ENCODE peak calls at places on chromosomes 3 and 15, in six cellular contexts. One of them, this sample, is unnamed.

GRCh38 chr3:97235611-97236315 is 421.4 kb downstream of the EPHA6 start:
- DNase-seq in HTR-8/SVneo: no peak
- DNase-seq in brain microvascular endothelial cell: no peak
- DNase-seq in NCI-H1105: no peak
- DNase-seq in activated CD8-positive, alpha-beta memory T cell treated with anti-CD3 and anti-CD28 coated beads, Interleukin-2, amount 50 U/mL, for 48 hours: no peak
- DNase-seq in stimulated activated CD4-positive, alpha-beta T cell treated with anti-CD3 and anti-CD28 coated beads, Interleukin-2, amount 100 ng/mL, for 48 hours: no peak
- DNase-seq in this sample: no peak

GRCh38 chr3:157981819-157982218 is 124.4 kb downstream of the SHOX2 start:
- DNase-seq in HTR-8/SVneo: no peak
- DNase-seq in brain microvascular endothelial cell: no peak
- DNase-seq in NCI-H1105: no peak
- DNase-seq in activated CD8-positive, alpha-beta memory T cell treated with anti-CD3 and anti-CD28 coated beads, Interleukin-2, amount 50 U/mL, for 48 hours: no peak
- DNase-seq in stimulated activated CD4-positive, alpha-beta T cell treated with anti-CD3 and anti-CD28 coated beads, Interleukin-2, amount 100 ng/mL, for 48 hours: no peak
- DNase-seq in this sample: peak

GRCh38 chr3:184306573-184306972 is 7.5 kb downstream of the PSMD2 start:
- DNase-seq in HTR-8/SVneo: no peak
- DNase-seq in brain microvascular endothelial cell: no peak
- DNase-seq in NCI-H1105: no peak
- DNase-seq in activated CD8-positive, alpha-beta memory T cell treated with anti-CD3 and anti-CD28 coated beads, Interleukin-2, amount 50 U/mL, for 48 hours: no peak
- DNase-seq in stimulated activated CD4-positive, alpha-beta T cell treated with anti-CD3 and anti-CD28 coated beads, Interleukin-2, amount 100 ng/mL, for 48 hours: no peak
- DNase-seq in this sample: no peak

GRCh38 chr3:50319872-50320625 is 2.5 kb downstream of the HYAL2 start:
- DNase-seq in HTR-8/SVneo: no peak
- DNase-seq in brain microvascular endothelial cell: no peak
- DNase-seq in NCI-H1105: no peak
- DNase-seq in activated CD8-positive, alpha-beta memory T cell treated with anti-CD3 and anti-CD28 coated beads, Interleukin-2, amount 50 U/mL, for 48 hours: no peak
- DNase-seq in stimulated activated CD4-positive, alpha-beta T cell treated with anti-CD3 and anti-CD28 coated beads, Interleukin-2, amount 100 ng/mL, for 48 hours: no peak
- DNase-seq in this sample: no peak

GRCh38 chr3:46296826-46297225 is 54.6 kb downstream of the CCR3 start:
- DNase-seq in HTR-8/SVneo: no peak
- DNase-seq in brain microvascular endothelial cell: no peak
- DNase-seq in NCI-H1105: no peak
- DNase-seq in activated CD8-positive, alpha-beta memory T cell treated with anti-CD3 and anti-CD28 coated beads, Interleukin-2, amount 50 U/mL, for 48 hours: no peak
- DNase-seq in stimulated activated CD4-positive, alpha-beta T cell treated with anti-CD3 and anti-CD28 coated beads, Interleukin-2, amount 100 ng/mL, for 48 hours: no peak
- DNase-seq in this sample: no peak

GRCh38 chr3:184596886-184597575 is 35.4 kb downstream of the EPHB3 start:
- DNase-seq in HTR-8/SVneo: no peak
- DNase-seq in brain microvascular endothelial cell: no peak
- DNase-seq in NCI-H1105: no peak
- DNase-seq in activated CD8-positive, alpha-beta memory T cell treated with anti-CD3 and anti-CD28 coated beads, Interleukin-2, amount 50 U/mL, for 48 hours: no peak
- DNase-seq in stimulated activated CD4-positive, alpha-beta T cell treated with anti-CD3 and anti-CD28 coated beads, Interleukin-2, amount 100 ng/mL, for 48 hours: no peak
- DNase-seq in this sample: no peak

GRCh38 chr3:52005571-52005986 is 9.9 kb upstream of the RPL29 start:
- DNase-seq in HTR-8/SVneo: peak
- DNase-seq in brain microvascular endothelial cell: peak
- DNase-seq in NCI-H1105: peak
- DNase-seq in activated CD8-positive, alpha-beta memory T cell treated with anti-CD3 and anti-CD28 coated beads, Interleukin-2, amount 50 U/mL, for 48 hours: no peak
- DNase-seq in stimulated activated CD4-positive, alpha-beta T cell treated with anti-CD3 and anti-CD28 coated beads, Interleukin-2, amount 100 ng/mL, for 48 hours: no peak
- DNase-seq in this sample: peak

GRCh38 chr15:56765252-56765651 is 31.9 kb upstream of the ZNF280D start:
- DNase-seq in HTR-8/SVneo: peak
- DNase-seq in brain microvascular endothelial cell: peak
- DNase-seq in NCI-H1105: no peak
- DNase-seq in activated CD8-positive, alpha-beta memory T cell treated with anti-CD3 and anti-CD28 coated beads, Interleukin-2, amount 50 U/mL, for 48 hours: no peak
- DNase-seq in stimulated activated CD4-positive, alpha-beta T cell treated with anti-CD3 and anti-CD28 coated beads, Interleukin-2, amount 100 ng/mL, for 48 hours: no peak
- DNase-seq in this sample: peak

GRCh38 chr3:51591231-51591630 is 52.7 kb downstream of the RAD54L2 start:
- DNase-seq in HTR-8/SVneo: no peak
- DNase-seq in brain microvascular endothelial cell: peak
- DNase-seq in NCI-H1105: no peak
- DNase-seq in activated CD8-positive, alpha-beta memory T cell treated with anti-CD3 and anti-CD28 coated beads, Interleukin-2, amount 50 U/mL, for 48 hours: no peak
- DNase-seq in stimulated activated CD4-positive, alpha-beta T cell treated with anti-CD3 and anti-CD28 coated beads, Interleukin-2, amount 100 ng/mL, for 48 hours: no peak
- DNase-seq in this sample: peak

GRCh38 chr3:141095546-141095937 is 44.4 kb downstream of the SPSB4 start:
- DNase-seq in HTR-8/SVneo: no peak
- DNase-seq in brain microvascular endothelial cell: no peak
- DNase-seq in NCI-H1105: no peak
- DNase-seq in activated CD8-positive, alpha-beta memory T cell treated with anti-CD3 and anti-CD28 coated beads, Interleukin-2, amount 50 U/mL, for 48 hours: no peak
- DNase-seq in stimulated activated CD4-positive, alpha-beta T cell treated with anti-CD3 and anti-CD28 coated beads, Interleukin-2, amount 100 ng/mL, for 48 hours: no peak
- DNase-seq in this sample: no peak

GRCh38 chr3:126661965-126662364 is 7.0 kb upstream of the TXNRD3 start:
- DNase-seq in HTR-8/SVneo: no peak
- DNase-seq in brain microvascular endothelial cell: no peak
- DNase-seq in NCI-H1105: no peak
- DNase-seq in activated CD8-positive, alpha-beta memory T cell treated with anti-CD3 and anti-CD28 coated beads, Interleukin-2, amount 50 U/mL, for 48 hours: no peak
- DNase-seq in stimulated activated CD4-positive, alpha-beta T cell treated with anti-CD3 and anti-CD28 coated beads, Interleukin-2, amount 100 ng/mL, for 48 hours: no peak
- DNase-seq in this sample: no peak

GRCh38 chr15:31200735-31201151 is 99.2 kb upstream of the TRPM1 start:
- DNase-seq in HTR-8/SVneo: no peak
- DNase-seq in brain microvascular endothelial cell: peak
- DNase-seq in NCI-H1105: no peak
- DNase-seq in activated CD8-positive, alpha-beta memory T cell treated with anti-CD3 and anti-CD28 coated beads, Interleukin-2, amount 50 U/mL, for 48 hours: peak
- DNase-seq in stimulated activated CD4-positive, alpha-beta T cell treated with anti-CD3 and anti-CD28 coated beads, Interleukin-2, amount 100 ng/mL, for 48 hours: peak
- DNase-seq in this sample: peak

GRCh38 chr3:48356419-48356818 is 15.6 kb upstream of the FBXW12 start:
- DNase-seq in HTR-8/SVneo: no peak
- DNase-seq in brain microvascular endothelial cell: no peak
- DNase-seq in NCI-H1105: no peak
- DNase-seq in activated CD8-positive, alpha-beta memory T cell treated with anti-CD3 and anti-CD28 coated beads, Interleukin-2, amount 50 U/mL, for 48 hours: no peak
- DNase-seq in stimulated activated CD4-positive, alpha-beta T cell treated with anti-CD3 and anti-CD28 coated beads, Interleukin-2, amount 100 ng/mL, for 48 hours: no peak
- DNase-seq in this sample: no peak

GRCh38 chr3:174859756-174860155 is 622 bp downstream of the NAALADL2 start:
- DNase-seq in HTR-8/SVneo: no peak
- DNase-seq in brain microvascular endothelial cell: no peak
- DNase-seq in NCI-H1105: peak
- DNase-seq in activated CD8-positive, alpha-beta memory T cell treated with anti-CD3 and anti-CD28 coated beads, Interleukin-2, amount 50 U/mL, for 48 hours: no peak
- DNase-seq in stimulated activated CD4-positive, alpha-beta T cell treated with anti-CD3 and anti-CD28 coated beads, Interleukin-2, amount 100 ng/mL, for 48 hours: no peak
- DNase-seq in this sample: no peak

GRCh38 chr3:9074079-9074478 is 110.8 kb upstream of the RAD18 start:
- DNase-seq in HTR-8/SVneo: no peak
- DNase-seq in brain microvascular endothelial cell: peak
- DNase-seq in NCI-H1105: no peak
- DNase-seq in activated CD8-positive, alpha-beta memory T cell treated with anti-CD3 and anti-CD28 coated beads, Interleukin-2, amount 50 U/mL, for 48 hours: no peak
- DNase-seq in stimulated activated CD4-positive, alpha-beta T cell treated with anti-CD3 and anti-CD28 coated beads, Interleukin-2, amount 100 ng/mL, for 48 hours: no peak
- DNase-seq in this sample: no peak

GRCh38 chr15:25422021-25422420 is 16.8 kb downstream of the UBE3A start:
- DNase-seq in HTR-8/SVneo: no peak
- DNase-seq in brain microvascular endothelial cell: no peak
- DNase-seq in NCI-H1105: no peak
- DNase-seq in activated CD8-positive, alpha-beta memory T cell treated with anti-CD3 and anti-CD28 coated beads, Interleukin-2, amount 50 U/mL, for 48 hours: no peak
- DNase-seq in stimulated activated CD4-positive, alpha-beta T cell treated with anti-CD3 and anti-CD28 coated beads, Interleukin-2, amount 100 ng/mL, for 48 hours: no peak
- DNase-seq in this sample: peak

GRCh38 chr3:123076496-123077418 is 9.9 kb downstream of the PDIA5 start:
- DNase-seq in HTR-8/SVneo: no peak
- DNase-seq in brain microvascular endothelial cell: no peak
- DNase-seq in NCI-H1105: peak
- DNase-seq in activated CD8-positive, alpha-beta memory T cell treated with anti-CD3 and anti-CD28 coated beads, Interleukin-2, amount 50 U/mL, for 48 hours: no peak
- DNase-seq in stimulated activated CD4-positive, alpha-beta T cell treated with anti-CD3 and anti-CD28 coated beads, Interleukin-2, amount 100 ng/mL, for 48 hours: no peak
- DNase-seq in this sample: no peak

GRCh38 chr3:192409203-192409837 is 318.0 kb downstream of the FGF12 start:
- DNase-seq in HTR-8/SVneo: peak
- DNase-seq in brain microvascular endothelial cell: no peak
- DNase-seq in NCI-H1105: no peak
- DNase-seq in activated CD8-positive, alpha-beta memory T cell treated with anti-CD3 and anti-CD28 coated beads, Interleukin-2, amount 50 U/mL, for 48 hours: no peak
- DNase-seq in stimulated activated CD4-positive, alpha-beta T cell treated with anti-CD3 and anti-CD28 coated beads, Interleukin-2, amount 100 ng/mL, for 48 hours: no peak
- DNase-seq in this sample: peak

GRCh38 chr3:66012711-66013110 is 26.0 kb downstream of the MAGI1 start:
- DNase-seq in HTR-8/SVneo: no peak
- DNase-seq in brain microvascular endothelial cell: no peak
- DNase-seq in NCI-H1105: no peak
- DNase-seq in activated CD8-positive, alpha-beta memory T cell treated with anti-CD3 and anti-CD28 coated beads, Interleukin-2, amount 50 U/mL, for 48 hours: no peak
- DNase-seq in stimulated activated CD4-positive, alpha-beta T cell treated with anti-CD3 and anti-CD28 coated beads, Interleukin-2, amount 100 ng/mL, for 48 hours: no peak
- DNase-seq in this sample: no peak

GRCh38 chr3:100591411-100591810 is 18.0 kb upstream of the ADGRG7 start:
- DNase-seq in HTR-8/SVneo: no peak
- DNase-seq in brain microvascular endothelial cell: no peak
- DNase-seq in NCI-H1105: no peak
- DNase-seq in activated CD8-positive, alpha-beta memory T cell treated with anti-CD3 and anti-CD28 coated beads, Interleukin-2, amount 50 U/mL, for 48 hours: no peak
- DNase-seq in stimulated activated CD4-positive, alpha-beta T cell treated with anti-CD3 and anti-CD28 coated beads, Interleukin-2, amount 100 ng/mL, for 48 hours: no peak
- DNase-seq in this sample: no peak

GRCh38 chr15:41926184-41927056 is 32.6 kb upstream of the SPTBN5 start:
- DNase-seq in HTR-8/SVneo: no peak
- DNase-seq in brain microvascular endothelial cell: no peak
- DNase-seq in NCI-H1105: no peak
- DNase-seq in activated CD8-positive, alpha-beta memory T cell treated with anti-CD3 and anti-CD28 coated beads, Interleukin-2, amount 50 U/mL, for 48 hours: no peak
- DNase-seq in stimulated activated CD4-positive, alpha-beta T cell treated with anti-CD3 and anti-CD28 coated beads, Interleukin-2, amount 100 ng/mL, for 48 hours: no peak
- DNase-seq in this sample: no peak

GRCh38 chr15:51046799-51047449 is 47.8 kb downstream of the TNFAIP8L3 start:
- DNase-seq in HTR-8/SVneo: no peak
- DNase-seq in brain microvascular endothelial cell: peak
- DNase-seq in NCI-H1105: no peak
- DNase-seq in activated CD8-positive, alpha-beta memory T cell treated with anti-CD3 and anti-CD28 coated beads, Interleukin-2, amount 50 U/mL, for 48 hours: no peak
- DNase-seq in stimulated activated CD4-positive, alpha-beta T cell treated with anti-CD3 and anti-CD28 coated beads, Interleukin-2, amount 100 ng/mL, for 48 hours: no peak
- DNase-seq in this sample: peak

This sample was measured in fibroblast of mammary gland.